ENCODE peak calls at places on chromosomes 13 and 19, in eight cellular contexts. One of them, this sample, is unnamed.

GRCh38 chr19:48844472-48844871 is 8.2 kb upstream of the HSD17B14 start:
- DNase-seq in uterus: no peak
- DNase-seq in NB4: peak
- DNase-seq in HCT116: peak
- DNase-seq in suprapubic skin: no peak
- DNase-seq in ovary: no peak
- DNase-seq in adrenal gland: no peak
- DNase-seq in heart left ventricle: no peak
- DNase-seq in this sample: no peak

GRCh38 chr13:73173160-73173905 is 114.5 kb downstream of the KLF5 start:
- DNase-seq in adrenal gland: no peak
- DNase-seq in ovary: no peak
- DNase-seq in suprapubic skin: no peak
- DNase-seq in NB4: no peak
- DNase-seq in heart left ventricle: no peak
- DNase-seq in uterus: no peak
- DNase-seq in HCT116: no peak
- DNase-seq in this sample: no peak

GRCh38 chr19:13985771-13986347 is 20.3 kb downstream of the RFX1 start:
- DNase-seq in HCT116: no peak
- DNase-seq in suprapubic skin: no peak
- DNase-seq in uterus: no peak
- DNase-seq in ovary: no peak
- DNase-seq in adrenal gland: no peak
- DNase-seq in NB4: no peak
- DNase-seq in heart left ventricle: no peak
- DNase-seq in this sample: no peak

GRCh38 chr13:100176781-100177389 is 88.0 kb downstream of the PCCA start:
- DNase-seq in HCT116: no peak
- DNase-seq in adrenal gland: no peak
- DNase-seq in heart left ventricle: no peak
- DNase-seq in uterus: no peak
- DNase-seq in suprapubic skin: no peak
- DNase-seq in ovary: no peak
- DNase-seq in NB4: no peak
- DNase-seq in this sample: no peak

GRCh38 chr13:50678464-50679162 is 164.9 kb downstream of the DLEU7 start:
- DNase-seq in adrenal gland: no peak
- DNase-seq in uterus: no peak
- DNase-seq in suprapubic skin: no peak
- DNase-seq in HCT116: peak
- DNase-seq in heart left ventricle: no peak
- DNase-seq in NB4: peak
- DNase-seq in ovary: no peak
- DNase-seq in this sample: no peak

GRCh38 chr13:102395174-102395573 is 6.7 kb downstream of the FGF14 start:
- DNase-seq in suprapubic skin: no peak
- DNase-seq in ovary: no peak
- DNase-seq in NB4: no peak
- DNase-seq in HCT116: no peak
- DNase-seq in adrenal gland: no peak
- DNase-seq in heart left ventricle: no peak
- DNase-seq in uterus: no peak
- DNase-seq in this sample: no peak

GRCh38 chr19:16259385-16260159 is 61.9 kb downstream of the AP1M1 start:
- DNase-seq in uterus: no peak
- DNase-seq in adrenal gland: no peak
- DNase-seq in HCT116: no peak
- DNase-seq in heart left ventricle: peak
- DNase-seq in NB4: no peak
- DNase-seq in ovary: no peak
- DNase-seq in suprapubic skin: no peak
- DNase-seq in this sample: no peak

GRCh38 chr13:95708390-95708774 is 31.4 kb downstream of the DNAJC3 start:
- DNase-seq in suprapubic skin: no peak
- DNase-seq in HCT116: no peak
- DNase-seq in uterus: no peak
- DNase-seq in adrenal gland: no peak
- DNase-seq in NB4: peak
- DNase-seq in heart left ventricle: no peak
- DNase-seq in ovary: no peak
- DNase-seq in this sample: no peak

DNA sequence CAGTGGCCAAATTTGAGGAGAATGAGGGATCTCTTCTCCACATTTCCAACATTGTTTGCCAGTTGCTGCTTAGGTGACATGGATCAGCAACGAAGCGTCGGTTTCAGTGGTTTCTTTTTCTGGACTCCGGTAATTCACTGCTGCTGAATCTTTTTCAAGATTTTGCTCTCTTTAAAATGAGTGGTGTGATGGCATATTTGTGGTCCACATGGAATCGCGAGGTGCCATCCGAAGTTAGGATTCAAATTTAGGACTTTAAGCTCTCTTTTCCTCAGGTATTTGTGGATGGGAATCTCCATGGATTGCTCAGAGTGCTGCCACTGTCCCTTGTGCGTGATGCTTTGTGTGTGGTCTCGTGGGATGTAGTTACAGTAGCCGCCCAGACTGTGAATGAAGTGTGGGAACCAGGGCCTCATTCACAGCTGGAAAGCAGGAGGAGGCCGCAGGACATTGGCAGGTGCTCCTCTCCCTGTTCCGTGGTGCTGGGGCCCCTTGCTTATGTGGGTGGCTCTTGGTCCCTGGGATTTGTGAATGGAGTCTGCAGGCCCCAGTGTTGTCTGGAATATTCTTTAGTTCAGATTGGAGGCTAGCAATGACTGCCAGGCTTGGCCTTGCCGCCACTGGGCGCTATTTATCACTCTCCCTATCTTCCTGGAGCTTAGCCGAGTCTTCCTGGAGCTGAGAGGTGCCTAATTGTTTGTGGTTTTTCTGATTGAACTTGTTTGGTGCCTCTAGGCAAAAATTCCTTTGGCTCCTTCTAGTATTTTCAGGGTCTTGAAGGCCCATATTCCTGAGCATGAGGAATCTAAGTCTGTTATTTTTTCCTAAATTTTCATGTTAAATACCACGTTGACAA is 1.5 kb downstream of the ILF3 start:
- DNase-seq in uterus: no peak
- DNase-seq in heart left ventricle: no peak
- DNase-seq in adrenal gland: peak
- DNase-seq in suprapubic skin: no peak
- DNase-seq in ovary: no peak
- DNase-seq in NB4: peak
- DNase-seq in HCT116: no peak
- DNase-seq in this sample: no peak
- TF ChIP-seq POLR2A in uterus: no peak
- TF ChIP-seq POLR2A in heart left ventricle: no peak
- TF ChIP-seq POLR2A in adrenal gland: no peak
- TF ChIP-seq POLR2A in suprapubic skin: no peak
- TF ChIP-seq POLR2A in ovary: no peak
- TF ChIP-seq POLR2A in NB4: no peak
- TF ChIP-seq POLR2A in HCT116: no peak
- TF ChIP-seq POLR2A in this sample: no peak

GRCh38 chr19:4521170-4521887 is 3.0 kb upstream of the PLIN4 start:
- DNase-seq in suprapubic skin: no peak
- DNase-seq in uterus: no peak
- DNase-seq in adrenal gland: no peak
- DNase-seq in ovary: no peak
- DNase-seq in HCT116: no peak
- DNase-seq in NB4: no peak
- DNase-seq in heart left ventricle: no peak
- DNase-seq in this sample: no peak
- H3K4me3 ChIP-seq in suprapubic skin: no peak
- H3K4me3 ChIP-seq in uterus: no peak
- H3K4me3 ChIP-seq in adrenal gland: no peak
- H3K4me3 ChIP-seq in ovary: no peak
- H3K4me3 ChIP-seq in HCT116: no peak
- H3K4me3 ChIP-seq in NB4: no peak
- H3K4me3 ChIP-seq in heart left ventricle: no peak
- H3K4me3 ChIP-seq in this sample: no peak

GRCh38 chr19:35618857-35619256 is 6.3 kb downstream of the HAUS5 start:
- DNase-seq in adrenal gland: no peak
- DNase-seq in heart left ventricle: no peak
- DNase-seq in uterus: no peak
- DNase-seq in ovary: no peak
- DNase-seq in HCT116: no peak
- DNase-seq in NB4: no peak
- DNase-seq in suprapubic skin: no peak
- DNase-seq in this sample: no peak
- TF ChIP-seq CTCF in adrenal gland: no peak
- TF ChIP-seq CTCF in heart left ventricle: no peak
- TF ChIP-seq CTCF in uterus: no peak
- TF ChIP-seq CTCF in ovary: no peak
- TF ChIP-seq CTCF in HCT116: peak
- TF ChIP-seq CTCF in NB4: no peak
- TF ChIP-seq CTCF in suprapubic skin: no peak
- TF ChIP-seq CTCF in this sample: no peak

DNA sequence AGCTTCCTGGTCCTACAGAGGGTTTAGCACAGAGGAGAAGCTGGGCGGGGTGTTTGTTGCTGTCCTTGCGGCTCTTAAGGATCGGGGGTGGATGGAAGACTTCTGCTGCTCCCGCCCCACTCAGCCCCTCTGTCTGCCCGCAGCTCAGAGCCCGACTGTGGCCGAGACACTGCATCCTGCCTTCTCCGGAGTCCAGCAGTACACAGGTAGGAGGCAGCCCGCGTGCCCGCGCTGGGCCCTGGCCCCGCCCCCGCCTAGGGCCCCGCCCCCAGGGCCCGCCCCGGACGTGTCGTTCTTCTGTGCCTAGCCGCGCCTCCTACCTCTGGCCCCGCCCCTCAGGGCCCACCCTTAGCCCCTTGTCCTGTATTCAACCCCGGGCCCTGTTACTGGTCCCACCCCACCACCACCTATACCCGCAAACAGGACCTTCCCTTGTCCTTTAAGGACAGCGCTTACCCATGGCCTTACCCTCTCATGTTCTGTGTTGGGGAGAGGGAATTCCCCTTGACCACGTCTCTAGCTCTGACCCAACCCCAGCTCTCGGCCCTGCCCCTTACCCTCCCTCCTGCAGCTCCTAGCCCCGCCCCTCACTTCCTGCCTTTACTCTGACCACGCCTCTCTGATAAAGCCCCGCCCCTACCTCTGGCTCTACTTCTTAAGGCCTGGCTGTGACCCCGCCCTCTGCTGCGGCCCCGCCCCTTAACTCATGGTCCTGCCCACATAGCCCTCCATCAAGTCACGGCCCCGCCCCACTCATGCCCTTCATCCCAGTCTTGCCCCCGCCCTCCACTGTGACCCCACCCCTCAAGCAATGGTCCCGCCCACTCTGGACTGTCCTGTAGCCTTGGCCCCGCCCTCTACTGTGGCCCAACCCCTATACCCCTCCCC is 60.5 kb downstream of the CELF5 start:
- DNase-seq in NB4: peak
- DNase-seq in suprapubic skin: peak
- DNase-seq in heart left ventricle: peak
- DNase-seq in HCT116: peak
- DNase-seq in adrenal gland: peak
- DNase-seq in ovary: peak
- DNase-seq in uterus: peak
- DNase-seq in this sample: peak
- TF ChIP-seq POLR2A in NB4: no peak
- TF ChIP-seq POLR2A in suprapubic skin: no peak
- TF ChIP-seq POLR2A in heart left ventricle: no peak
- TF ChIP-seq POLR2A in HCT116: peak
- TF ChIP-seq POLR2A in adrenal gland: no peak
- TF ChIP-seq POLR2A in ovary: no peak
- TF ChIP-seq POLR2A in uterus: no peak
- TF ChIP-seq POLR2A in this sample: no peak

GRCh38 chr19:54320271-54320670 is 7.3 kb upstream of the LILRA5 start:
- DNase-seq in NB4: no peak
- DNase-seq in HCT116: no peak
- DNase-seq in suprapubic skin: peak
- DNase-seq in uterus: no peak
- DNase-seq in ovary: no peak
- DNase-seq in adrenal gland: no peak
- DNase-seq in heart left ventricle: no peak
- DNase-seq in this sample: no peak

GRCh38 chr19:54325631-54326030 is 12.7 kb upstream of the LILRA5 start:
- DNase-seq in heart left ventricle: no peak
- DNase-seq in suprapubic skin: no peak
- DNase-seq in NB4: no peak
- DNase-seq in adrenal gland: no peak
- DNase-seq in ovary: no peak
- DNase-seq in uterus: no peak
- DNase-seq in HCT116: no peak
- DNase-seq in this sample: peak

GRCh38 chr19:54319049-54319448 is 6.1 kb upstream of the LILRA5 start:
- DNase-seq in HCT116: no peak
- DNase-seq in uterus: no peak
- DNase-seq in heart left ventricle: no peak
- DNase-seq in adrenal gland: no peak
- DNase-seq in suprapubic skin: no peak
- DNase-seq in NB4: peak
- DNase-seq in ovary: no peak
- DNase-seq in this sample: no peak

GRCh38 chr19:54325194-54325621 is 12.2 kb upstream of the LILRA5 start:
- DNase-seq in suprapubic skin: no peak
- DNase-seq in adrenal gland: peak
- DNase-seq in uterus: no peak
- DNase-seq in heart left ventricle: no peak
- DNase-seq in ovary: no peak
- DNase-seq in HCT116: peak
- DNase-seq in NB4: peak
- DNase-seq in this sample: peak

GRCh38 chr19:54324071-54324470 is 11.1 kb upstream of the LILRA5 start:
- DNase-seq in ovary: no peak
- DNase-seq in NB4: no peak
- DNase-seq in uterus: no peak
- DNase-seq in heart left ventricle: no peak
- DNase-seq in suprapubic skin: no peak
- DNase-seq in HCT116: no peak
- DNase-seq in adrenal gland: no peak
- DNase-seq in this sample: no peak
- H3K4me3 ChIP-seq in ovary: no peak
- H3K4me3 ChIP-seq in NB4: no peak
- H3K4me3 ChIP-seq in uterus: no peak
- H3K4me3 ChIP-seq in heart left ventricle: no peak
- H3K4me3 ChIP-seq in suprapubic skin: no peak
- H3K4me3 ChIP-seq in HCT116: no peak
- H3K4me3 ChIP-seq in adrenal gland: no peak
- H3K4me3 ChIP-seq in this sample: no peak

GRCh38 chr19:31314849-31315620 is 34.2 kb downstream of the TSHZ3 start:
- DNase-seq in HCT116: no peak
- DNase-seq in ovary: no peak
- DNase-seq in NB4: no peak
- DNase-seq in heart left ventricle: no peak
- DNase-seq in adrenal gland: no peak
- DNase-seq in suprapubic skin: no peak
- DNase-seq in uterus: no peak
- DNase-seq in this sample: no peak
- TF ChIP-seq CTCF in HCT116: no peak
- TF ChIP-seq CTCF in ovary: no peak
- TF ChIP-seq CTCF in NB4: no peak
- TF ChIP-seq CTCF in heart left ventricle: no peak
- TF ChIP-seq CTCF in adrenal gland: no peak
- TF ChIP-seq CTCF in suprapubic skin: no peak
- TF ChIP-seq CTCF in uterus: peak
- TF ChIP-seq CTCF in this sample: no peak

GRCh38 chr13:20904908-20905307 is 2.4 kb upstream of the XPO4 start:
- DNase-seq in uterus: no peak
- DNase-seq in NB4: no peak
- DNase-seq in HCT116: no peak
- DNase-seq in adrenal gland: no peak
- DNase-seq in suprapubic skin: no peak
- DNase-seq in heart left ventricle: no peak
- DNase-seq in ovary: no peak
- DNase-seq in this sample: no peak
- TF ChIP-seq POLR2A in uterus: no peak
- TF ChIP-seq POLR2A in NB4: no peak
- TF ChIP-seq POLR2A in HCT116: no peak
- TF ChIP-seq POLR2A in adrenal gland: no peak
- TF ChIP-seq POLR2A in suprapubic skin: no peak
- TF ChIP-seq POLR2A in heart left ventricle: no peak
- TF ChIP-seq POLR2A in ovary: no peak
- TF ChIP-seq POLR2A in this sample: no peak

GRCh38 chr13:26919311-26919710 is 158.7 kb upstream of the GPR12 start:
- DNase-seq in ovary: no peak
- DNase-seq in uterus: no peak
- DNase-seq in HCT116: no peak
- DNase-seq in NB4: no peak
- DNase-seq in heart left ventricle: no peak
- DNase-seq in suprapubic skin: peak
- DNase-seq in adrenal gland: peak
- DNase-seq in this sample: no peak
- H3K4me3 ChIP-seq in ovary: no peak
- H3K4me3 ChIP-seq in uterus: no peak
- H3K4me3 ChIP-seq in HCT116: no peak
- H3K4me3 ChIP-seq in NB4: no peak
- H3K4me3 ChIP-seq in heart left ventricle: no peak
- H3K4me3 ChIP-seq in suprapubic skin: no peak
- H3K4me3 ChIP-seq in adrenal gland: no peak
- H3K4me3 ChIP-seq in this sample: no peak

This sample was measured in lower leg skin.